ENCODE peak calls at places on chromosomes 1 and 21, in four cellular contexts. J is cardiac muscle cell, Z is progenitor cell of endocrine pancreas, A is heart left ventricle. I is an unnamed sample.

GRCh38 chr1:8384088-8384487 is 66.2 kb downstream of the SLC45A1 start:
- DNase-seq in J (no peak), Z (no peak), A (no peak), I (no peak)

GRCh38 chr1:107829083-107829771 is 135.8 kb downstream of the VAV3 start:
- DNase-seq in J (no peak), Z (no peak), A (no peak), I (no peak)

GRCh38 chr1:197674286-197674685 is 101.0 kb downstream of the DENND1B start:
- DNase-seq in J (no peak), Z (no peak), A (no peak), I (peak)

GRCh38 chr1:22431965-22432364 is 19.7 kb upstream of the ZBTB40 start:
- DNase-seq in J (no peak), Z (no peak), A (no peak), I (no peak)

GRCh38 chr1:111833334-111833733 is 77.6 kb downstream of the DDX20 start:
- DNase-seq in J (peak), Z (no peak), A (no peak), I (no peak)

GRCh38 chr1:208174200-208174599 is 70.0 kb downstream of the PLXNA2 start:
- DNase-seq in J (no peak), Z (no peak), A (no peak), I (no peak)

GRCh38 chr1:6967431-6968079 is 182.3 kb downstream of the CAMTA1 start:
- DNase-seq in J (no peak), Z (no peak), A (no peak), I (no peak)

GRCh38 chr1:174815036-174815435 is 184.7 kb upstream of the CACYBP start:
- DNase-seq in J (no peak), Z (no peak), A (no peak), I (no peak)

GRCh38 chr1:18946550-18947381 is 9.7 kb downstream of the IFFO2 start:
- DNase-seq in J (no peak), Z (no peak), A (no peak), I (no peak)

GRCh38 chr1:21955474-21956281 is 18.6 kb upstream of the HSPG2 start:
- DNase-seq in J (no peak), Z (no peak), A (peak), I (no peak)

GRCh38 chr21:45248893-45249381 is 38.8 kb downstream of the POFUT2 start:
- DNase-seq in J (peak), Z (no peak), A (no peak), I (peak)